ENCODE peak calls at places on chromosomes 6 and 20, in six cellular contexts. D is AG04450, W is psoas muscle, L is ovary, G is ascending aorta, B is H9. I is an unnamed sample.

GRCh38 chr20:16968099-16968498 is 219.9 kb downstream of the OTOR start:
- DNase-seq in L (no peak), G (no peak), W (no peak), D (no peak), B (no peak), I (no peak)

GRCh38 chr20:38751360-38751976 is 3.2 kb downstream of the ACTR5 start:
- DNase-seq in L (no peak), D (no peak), G (no peak), W (no peak), B (no peak), I (peak)

GRCh38 chr20:15241696-15242095 is 904.3 kb upstream of the FLRT3 start:
- DNase-seq in D (no peak), W (no peak), L (no peak), B (no peak), G (no peak), I (no peak)

GRCh38 chr20:18585134-18585533 is 2.7 kb upstream of the DTD1 start:
- DNase-seq in L (no peak), W (no peak), G (no peak), B (peak), D (no peak), I (no peak)

GRCh38 chr6:151310852-151311767 is 71.3 kb downstream of the AKAP12 start:
- DNase-seq in G (no peak), W (no peak), L (no peak), D (no peak), B (no peak), I (no peak)

GRCh38 chr6:90039911-90040310 is 145.6 kb downstream of the GJA10 start:
- DNase-seq in D (no peak), L (no peak), B (no peak), G (no peak), W (no peak), I (no peak)

GRCh38 chr6:109237082-109237985 is 142.0 kb downstream of the CEP57L1 start:
- DNase-seq in B (no peak), G (no peak), W (no peak), L (no peak), D (no peak), I (no peak)

GRCh38 chr20:41692479-41693135 is 74.4 kb upstream of the CHD6 start:
- DNase-seq in D (no peak), B (peak), W (peak), L (peak), G (peak), I (peak)

GRCh38 chr6:25732468-25733198 is 21.9 kb upstream of the SLC17A4 start:
- DNase-seq in G (no peak), L (no peak), D (no peak), W (no peak), B (peak), I (no peak)

GRCh38 chr20:35791823-35792222 is 20.0 kb downstream of the PHF20 start:
- DNase-seq in D (peak), L (no peak), G (no peak), B (no peak), W (no peak), I (no peak)

GRCh38 chr20:36875702-36876472 is at the start of gene TLDC2:
- DNase-seq in L (no peak), W (no peak), B (no peak), G (no peak), D (no peak), I (no peak)

GRCh38 chr6:85677243-85677956 is 34.7 kb upstream of the SYNCRIP start:
- DNase-seq in B (no peak), D (no peak), G (no peak), L (no peak), W (no peak), I (no peak)

GRCh38 chr6:82270791-82271392 is 23.3 kb upstream of the IBTK start:
- DNase-seq in G (no peak), L (no peak), D (no peak), B (no peak), W (no peak), I (no peak)

GRCh38 chr20:48722737-48723191 is 105.0 kb downstream of the PREX1 start:
- DNase-seq in B (no peak), W (no peak), G (peak), L (no peak), D (no peak), I (peak)

GRCh38 chr20:17655286-17655651 is 26.8 kb downstream of the RRBP1 start:
- DNase-seq in L (no peak), B (peak), G (no peak), D (no peak), W (no peak), I (no peak)

GRCh38 chr20:53080969-53081871 is 109.1 kb downstream of the TSHZ2 start:
- DNase-seq in G (no peak), D (no peak), L (no peak), B (no peak), W (no peak), I (no peak)

GRCh38 chr6:76351275-76351674 is 278.8 kb upstream of the IMPG1 start:
- DNase-seq in B (no peak), W (no peak), D (no peak), G (no peak), L (no peak), I (no peak)

GRCh38 chr6:87124074-87124473 is 29.2 kb upstream of the CGA start:
- DNase-seq in W (no peak), B (no peak), L (no peak), G (no peak), D (no peak), I (no peak)

GRCh38 chr6:56868687-56869086 is 86.2 kb upstream of the BEND6 start:
- DNase-seq in D (no peak), B (no peak), L (no peak), G (no peak), W (no peak), I (no peak)

GRCh38 chr6:51322505-51322904 is 503.8 kb downstream of the TFAP2B start:
- DNase-seq in B (no peak), L (no peak), D (no peak), W (no peak), G (no peak), I (no peak)

GRCh38 chr6:72267470-72267869 is 354.4 kb upstream of the KCNQ5 start:
- DNase-seq in D (no peak), W (no peak), G (no peak), L (no peak), B (no peak), I (no peak)

GRCh38 chr20:47493175-47493953 is 8.3 kb upstream of the NCOA3 start:
- DNase-seq in L (peak), D (no peak), B (no peak), W (peak), G (peak), I (peak)

GRCh38 chr6:98973571-98973970 is 25.8 kb upstream of the FBXL4 start:
- DNase-seq in D (no peak), L (no peak), G (no peak), B (no peak), W (no peak), I (no peak)

GRCh38 chr6:13420269-13420668 is 67.1 kb downstream of the GFOD1 start:
- DNase-seq in D (no peak), W (no peak), G (no peak), B (peak), L (no peak), I (no peak)

GRCh38 chr6:13423292-13423691 is 64.1 kb downstream of the GFOD1 start:
- DNase-seq in L (no peak), B (peak), G (peak), D (no peak), W (no peak), I (no peak)

GRCh38 chr6:13422601-13423247 is 64.7 kb downstream of the GFOD1 start:
- DNase-seq in W (no peak), B (peak), L (no peak), G (no peak), D (no peak), I (no peak)

GRCh38 chr6:13419826-13420225 is 67.6 kb downstream of the GFOD1 start:
- DNase-seq in D (no peak), L (no peak), G (no peak), W (no peak), B (peak), I (no peak)

DNA sequence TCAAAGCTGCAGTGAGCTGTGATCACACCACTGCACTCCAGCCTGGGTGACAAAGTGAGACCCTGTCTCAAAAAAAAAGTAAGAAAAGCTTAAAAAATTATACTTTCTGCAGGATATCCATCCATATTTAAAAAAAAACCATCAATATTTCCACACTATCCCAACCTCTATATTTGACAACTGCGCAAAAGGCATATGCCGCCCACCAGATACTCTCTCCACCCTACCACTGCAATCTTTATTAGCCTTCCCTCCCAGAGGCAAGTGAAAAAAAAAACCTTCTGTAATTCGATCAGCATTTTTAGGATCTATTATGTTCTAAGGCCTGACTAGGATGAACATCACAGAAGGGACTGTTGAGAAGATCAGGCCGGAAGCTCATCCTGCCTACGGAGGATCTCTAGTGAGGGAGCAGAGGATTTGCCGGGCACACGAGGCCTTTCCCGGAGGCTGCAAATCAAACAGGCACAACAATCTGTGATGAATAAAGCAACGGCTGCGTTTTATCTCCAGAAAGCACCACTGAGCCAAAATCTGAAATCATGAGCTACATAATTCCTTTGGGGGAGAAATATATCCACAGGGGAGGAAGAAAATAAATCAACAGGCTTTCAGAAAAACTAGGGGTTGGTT is 65.9 kb downstream of the GFOD1 start:
- DNase-seq in W (no peak), D (no peak), L (no peak), B (peak), G (no peak), I (no peak)
- H3K27ac ChIP-seq in W (peak), D (no peak), L (no peak), B (peak), G (peak), I (peak)

DNA sequence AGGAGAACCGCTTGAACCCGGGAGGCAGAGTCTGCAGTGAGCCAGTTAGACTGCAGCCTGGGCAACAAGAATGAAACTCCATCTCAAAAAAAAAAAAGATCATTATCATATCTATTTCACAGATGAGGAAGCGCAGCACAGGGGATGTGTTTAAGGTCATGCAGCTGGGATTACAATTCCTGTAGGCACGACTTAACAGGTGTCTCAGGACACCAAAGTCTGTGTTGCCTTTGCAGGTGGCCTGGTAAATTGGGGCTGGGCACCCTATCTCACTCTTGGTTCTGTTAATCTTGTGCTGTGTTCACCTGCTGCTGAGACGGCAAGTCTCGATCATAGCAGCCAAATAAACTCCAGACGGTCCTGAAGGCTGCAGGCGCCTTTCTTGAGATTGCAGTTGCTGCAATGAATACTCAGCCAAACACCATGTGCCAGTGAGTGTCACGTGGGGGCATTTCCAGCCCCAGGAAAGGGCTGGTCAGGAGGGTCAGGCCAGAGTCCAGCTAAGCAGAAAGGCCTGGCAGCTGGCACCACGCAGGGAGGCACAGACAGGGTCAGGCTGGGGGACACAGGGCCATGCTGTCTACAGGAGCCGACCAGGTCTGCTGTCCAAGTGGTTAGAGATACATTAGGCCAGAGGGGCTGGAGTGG is 55.8 kb downstream of the FGD2 start:
- DNase-seq in D (no peak), W (peak), B (no peak), G (no peak), L (no peak), I (no peak)
- H3K27ac ChIP-seq in D (no peak), W (peak), B (no peak), G (no peak), L (no peak), I (no peak)

DNA sequence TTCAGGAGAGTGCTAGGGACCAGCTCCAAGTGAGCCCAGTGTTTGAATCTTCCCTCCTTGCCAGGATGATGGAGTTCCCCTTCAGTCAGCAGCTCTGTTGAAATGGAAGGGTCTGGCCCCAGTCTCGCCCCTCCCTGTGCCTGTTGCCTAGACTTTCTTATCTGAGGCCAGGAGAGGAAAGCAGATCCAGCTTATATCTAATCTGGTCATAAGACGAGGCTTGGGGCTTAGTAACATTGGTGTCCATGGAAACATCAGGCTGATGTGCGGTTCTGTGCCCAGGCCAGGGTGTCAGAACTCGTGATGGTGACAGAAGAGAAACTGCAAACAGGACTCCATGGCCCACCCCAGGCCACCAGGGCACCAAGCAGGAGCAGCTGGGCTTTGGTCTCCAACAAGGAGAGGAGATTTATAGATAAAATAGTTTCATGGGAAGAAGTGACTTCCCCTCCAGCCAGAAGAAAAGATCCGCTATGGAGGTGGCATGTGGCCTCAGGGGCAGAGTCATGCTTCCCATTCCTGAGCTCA is 9.8 kb downstream of the MAS1L start:
- DNase-seq in G (no peak), L (no peak), B (no peak), W (no peak), D (no peak), I (no peak)
- H3K27ac ChIP-seq in G (no peak), L (no peak), B (no peak), W (no peak), D (no peak), I (no peak)

GRCh38 chr6:39143238-39143930 is 28.4 kb upstream of the SAYSD1 start:
- DNase-seq in G (no peak), B (no peak), W (no peak), L (no peak), D (no peak), I (no peak)
- H3K27ac ChIP-seq in G (no peak), B (no peak), W (no peak), L (no peak), D (no peak), I (no peak)

GRCh38 chr20:62365814-62366369 is 1.2 kb downstream of the LAMA5 start:
- DNase-seq in W (peak), D (no peak), L (no peak), G (no peak), B (peak), I (no peak)
- H3K27ac ChIP-seq in W (peak), D (no peak), L (peak), G (peak), B (no peak), I (peak)

DNA sequence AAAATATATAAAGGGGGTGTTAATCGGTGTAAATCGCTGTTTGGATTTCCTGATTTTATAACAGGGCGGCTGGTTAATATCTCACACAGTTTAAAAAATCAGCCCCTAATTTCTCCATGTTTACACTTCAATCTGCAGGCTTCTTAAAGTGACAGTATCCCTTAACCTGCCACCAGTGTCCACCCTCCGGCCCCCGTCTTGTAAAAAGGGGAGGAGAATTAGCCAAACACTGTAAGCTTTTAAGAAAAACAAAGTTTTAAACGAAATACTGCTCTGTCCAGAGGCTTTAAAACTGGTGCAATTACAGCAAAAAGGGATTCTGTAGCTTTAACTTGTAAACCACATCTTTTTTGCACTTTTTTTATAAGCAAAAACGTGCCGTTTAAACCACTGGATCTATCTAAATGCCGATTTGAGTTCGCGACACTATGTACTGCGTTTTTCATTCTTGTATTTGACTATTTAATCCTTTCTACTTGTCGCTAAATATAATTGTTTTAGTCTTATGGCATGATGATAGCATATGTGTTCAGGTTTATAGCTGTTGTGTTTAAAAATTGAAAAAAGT is 4.2 kb downstream of the SOX4 start:
- DNase-seq in D (no peak), B (no peak), W (no peak), G (no peak), L (no peak), I (no peak)
- H3K27ac ChIP-seq in D (no peak), B (no peak), W (no peak), G (no peak), L (peak), I (no peak)

DNA sequence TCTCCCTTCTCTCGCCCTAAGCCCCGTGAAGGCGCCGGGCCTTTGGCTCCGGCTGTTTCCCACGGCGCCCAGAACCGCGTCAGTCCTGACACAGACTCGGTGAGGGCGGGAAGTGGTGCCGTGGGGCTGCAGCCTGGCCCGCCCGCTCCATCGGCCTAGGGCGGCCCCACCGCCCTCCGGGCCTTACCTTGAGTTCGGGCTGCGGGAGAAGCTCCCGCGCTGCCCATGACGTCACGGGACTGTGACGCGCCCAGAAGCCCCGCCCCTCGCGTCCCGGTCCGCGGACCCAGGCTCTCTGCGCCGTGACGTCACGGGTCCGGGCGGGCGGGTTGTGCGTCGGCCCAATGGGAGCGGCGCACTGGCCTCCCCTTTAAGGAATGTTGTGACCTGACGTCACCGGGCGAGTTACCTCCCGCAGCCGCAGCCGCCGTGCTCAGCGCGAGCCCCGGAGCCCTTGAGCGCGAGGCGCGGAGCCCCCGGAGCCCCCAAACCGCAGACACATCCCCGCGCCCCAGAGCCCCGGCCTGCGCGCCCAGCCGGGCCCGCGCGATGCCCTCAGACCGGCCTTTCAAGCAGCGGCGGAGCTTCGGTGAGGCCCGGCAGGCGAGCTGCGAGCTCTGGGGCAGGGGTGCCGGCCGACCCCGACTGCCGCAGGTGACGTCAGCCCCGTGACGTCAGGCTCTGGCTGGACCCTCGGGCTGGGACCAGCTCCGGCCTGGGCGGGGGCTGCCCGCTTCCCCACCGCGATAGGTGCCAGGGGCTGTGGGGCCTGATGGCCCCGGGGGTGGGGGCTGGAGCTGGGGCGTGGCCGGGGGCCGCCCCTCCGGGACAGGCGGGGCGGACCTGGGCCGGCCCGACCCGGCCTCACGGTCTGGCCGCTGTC is at the start of gene MAP1LC3A:
- DNase-seq in W (peak), B (peak), L (peak), D (peak), G (peak), I (peak)
- H3K27ac ChIP-seq in W (peak), B (no peak), L (peak), D (peak), G (peak), I (peak)

DNA sequence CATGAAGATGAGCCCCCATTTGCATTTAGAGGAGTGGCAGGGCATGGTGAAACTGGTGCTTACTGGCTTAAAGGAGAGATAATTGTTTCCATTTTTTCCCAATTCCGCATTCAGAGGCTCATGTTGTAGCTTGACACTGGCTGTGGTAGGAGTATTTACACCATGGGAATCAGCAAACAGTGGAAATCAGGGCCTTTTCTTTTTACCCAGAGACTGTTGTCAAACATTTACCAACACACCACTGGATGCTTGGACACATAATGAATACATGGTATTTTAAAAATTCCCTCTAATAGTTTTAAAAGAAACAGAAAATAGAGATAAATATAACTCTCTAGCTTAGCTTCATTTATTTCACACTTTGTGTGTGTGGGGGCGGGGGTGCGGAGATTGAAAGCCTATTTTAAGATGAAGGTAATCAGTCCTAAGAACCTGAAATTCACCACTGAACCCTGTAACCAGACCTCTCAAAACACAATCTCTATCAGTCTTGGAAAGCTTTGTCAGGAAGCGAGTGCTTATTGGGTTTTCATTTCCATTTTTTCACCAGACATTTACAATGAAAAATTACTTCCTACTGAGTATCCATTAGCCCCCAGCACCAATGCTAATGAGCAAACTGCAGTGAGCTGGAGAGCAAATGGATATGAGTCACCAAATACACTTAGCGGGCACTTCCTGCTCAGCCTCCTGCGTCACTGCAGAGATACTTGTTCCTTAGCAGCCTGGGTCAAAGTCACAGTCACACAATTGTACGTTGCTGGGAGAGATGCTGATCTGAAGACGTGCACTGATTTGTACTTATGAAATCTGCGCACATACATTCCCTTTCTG is 532.0 kb downstream of the BCKDHB start:
- DNase-seq in B (peak), L (no peak), D (peak), W (peak), G (peak), I (no peak)
- H3K27ac ChIP-seq in B (no peak), L (no peak), D (peak), W (no peak), G (peak), I (peak)

GRCh38 chr6:143227675-143228074 is 167.0 kb downstream of the AIG1 start:
- DNase-seq in D (no peak), W (no peak), B (no peak), G (no peak), L (no peak), I (no peak)
- H3K27ac ChIP-seq in D (no peak), W (no peak), B (no peak), G (no peak), L (no peak), I (no peak)

I was measured in tibial nerve.